ENCODE peak calls at places on chromosomes 12 and 14, in four cellular contexts. Y, D, B and C are unnamed samples.
A peak's percentile ranks its signal among the peaks of the same experiment; 100 is the strongest.

GRCh38 chr12:121930862-121931261 is 12.5 kb downstream of the CFAP251 start:
- DNase-seq in Y (no peak), B (no peak), D (no peak), C (no peak)

GRCh38 chr12:105927553-105927952 is 211.2 kb downstream of the NUAK1 start:
- DNase-seq in Y (no peak), B (no peak), D (no peak), C (no peak)

GRCh38 chr14:101772770-101773169 is 11.3 kb downstream of the PPP2R5C start:
- DNase-seq in Y (no peak), B (no peak), D (no peak), C (no peak)

GRCh38 chr12:45705404-45705803 is 24.1 kb upstream of the ARID2 start:
- DNase-seq in D (no peak), B (no peak), Y (no peak), C (no peak)

GRCh38 chr12:29769162-29769820 is 14.5 kb downstream of the TMTC1 start:
- DNase-seq in Y (no peak), B (no peak), D (no peak), C (no peak)

GRCh38 chr12:80763874-80764273 is 47.2 kb downstream of the MYF5 start:
- DNase-seq in B (no peak), D (no peak), Y (peak; percentile 39), C (peak; percentile 27)

GRCh38 chr14:32709072-32709471 is 229.6 kb upstream of the NPAS3 start:
- DNase-seq in B (peak; percentile 62), D (no peak), Y (no peak), C (peak; percentile 83)

GRCh38 chr14:63717704-63718103 is 10.2 kb downstream of the SGPP1 start:
- DNase-seq in B (no peak), Y (peak; percentile 26), D (no peak), C (peak; percentile 34)

GRCh38 chr12:79883216-79883615 is 51.7 kb downstream of the PPP1R12A start:
- DNase-seq in D (no peak), B (no peak), Y (no peak), C (peak; percentile 74)

GRCh38 chr14:95577067-95577800 is 42.4 kb downstream of the GLRX5 start:
- DNase-seq in D (no peak), Y (no peak), B (no peak), C (no peak)

GRCh38 chr14:43896044-43896443 is 611.0 kb downstream of the FSCB start:
- DNase-seq in D (no peak), Y (no peak), B (no peak), C (no peak)

GRCh38 chr14:43901950-43902349 is 605.1 kb downstream of the FSCB start:
- DNase-seq in B (no peak), Y (no peak), D (no peak), C (no peak)

GRCh38 chr14:43900173-43900655 is 606.9 kb downstream of the FSCB start:
- DNase-seq in B (no peak), D (no peak), Y (no peak), C (no peak)

GRCh38 chr14:43894534-43894933 is 612.5 kb downstream of the FSCB start:
- DNase-seq in Y (peak; percentile 7), D (no peak), B (no peak), C (no peak)

GRCh38 chr14:43898709-43899108 is 608.4 kb downstream of the FSCB start:
- DNase-seq in Y (no peak), D (no peak), B (no peak), C (no peak)
- TF ChIP-seq CTCF in Y (no peak), D (no peak), B (no peak), C (no peak)

DNA sequence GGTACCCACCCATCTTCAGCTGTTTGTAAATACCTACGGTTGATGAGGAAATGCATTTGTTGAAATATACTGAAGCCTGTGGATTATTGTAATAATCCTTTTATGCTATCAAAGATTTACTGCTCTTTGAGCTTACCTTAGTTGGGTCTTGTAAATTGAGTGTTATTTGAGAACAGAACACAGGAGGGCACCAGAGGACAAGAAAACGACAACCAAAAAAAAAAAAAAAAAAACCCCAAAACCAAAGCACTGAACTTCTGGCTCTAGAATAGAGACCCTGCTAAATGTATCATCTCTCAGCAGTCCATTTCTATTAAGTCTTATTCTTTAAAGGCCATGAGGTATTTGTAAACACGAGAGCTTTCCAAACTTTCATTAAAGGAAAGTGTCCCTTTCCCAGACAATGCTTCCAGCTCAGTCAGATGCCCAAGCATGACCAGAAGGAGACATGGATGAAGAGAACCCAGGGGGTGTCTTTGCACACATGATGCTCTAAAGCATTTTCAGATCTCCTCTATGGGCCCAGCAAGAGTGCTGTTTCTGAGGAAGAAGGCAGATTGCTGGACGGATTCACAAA is 763.9 kb downstream of the NRXN3 start:
- DNase-seq in Y (no peak), D (no peak), B (no peak), C (peak; percentile 25)
- TF ChIP-seq CTCF in Y (peak; percentile 5), D (peak; percentile 66), B (peak; percentile 58), C (peak; percentile 79)

GRCh38 chr12:54038260-54038759 is 5.5 kb downstream of the HOXC5 start:
- DNase-seq in D (no peak), B (no peak), Y (no peak), C (no peak)

GRCh38 chr12:54035561-54036377 is 2.9 kb downstream of the HOXC5 start:
- DNase-seq in B (no peak), D (no peak), Y (no peak), C (no peak)

GRCh38 chr12:54037360-54038259 is 4.8 kb downstream of the HOXC5 start:
- DNase-seq in D (no peak), B (no peak), Y (no peak), C (no peak)

GRCh38 chr12:54034784-54035310 is 2.0 kb downstream of the HOXC5 start:
- DNase-seq in Y (no peak), D (no peak), B (no peak), C (no peak)

DNA sequence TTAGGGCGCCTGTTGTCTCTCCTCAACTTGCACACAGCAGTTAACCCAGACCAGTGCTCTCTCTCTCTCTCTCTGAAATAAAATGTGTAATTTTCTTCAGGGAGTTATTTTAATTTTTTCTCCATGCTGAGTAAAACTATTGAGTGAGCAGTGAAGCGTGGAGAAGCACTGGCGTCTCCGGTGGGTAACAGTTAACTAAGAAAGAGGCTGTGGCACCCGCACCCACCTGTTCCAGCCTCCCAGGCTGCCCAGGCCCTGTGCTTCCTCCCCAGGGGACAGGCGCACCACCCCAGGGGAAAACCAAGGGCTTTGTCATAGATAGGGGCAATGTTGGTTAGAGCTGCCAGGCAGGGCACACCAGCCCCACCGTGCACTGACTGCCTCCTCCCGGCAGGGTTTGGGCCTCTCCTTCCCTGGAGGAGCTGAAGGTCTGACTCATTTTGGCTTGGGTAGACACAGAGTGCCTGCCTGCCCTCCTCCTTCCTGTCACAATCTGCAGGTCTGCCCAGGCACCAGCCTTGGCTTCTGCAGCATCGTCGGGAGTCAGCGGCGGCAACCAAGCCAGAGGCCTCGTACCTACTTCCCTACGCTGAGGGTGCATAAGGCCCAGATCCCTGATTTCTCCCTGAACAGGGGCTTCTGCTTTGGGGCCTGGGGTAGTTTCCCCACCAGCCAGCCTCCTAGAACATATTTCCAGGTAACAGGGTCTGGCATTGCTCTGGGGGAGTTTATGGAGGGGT is 3.9 kb downstream of the HOXC5 start:
- DNase-seq in D (no peak), Y (no peak), B (no peak), C (no peak)
- TF ChIP-seq CTCF in D (no peak), Y (no peak), B (no peak), C (peak; percentile 13)

DNA sequence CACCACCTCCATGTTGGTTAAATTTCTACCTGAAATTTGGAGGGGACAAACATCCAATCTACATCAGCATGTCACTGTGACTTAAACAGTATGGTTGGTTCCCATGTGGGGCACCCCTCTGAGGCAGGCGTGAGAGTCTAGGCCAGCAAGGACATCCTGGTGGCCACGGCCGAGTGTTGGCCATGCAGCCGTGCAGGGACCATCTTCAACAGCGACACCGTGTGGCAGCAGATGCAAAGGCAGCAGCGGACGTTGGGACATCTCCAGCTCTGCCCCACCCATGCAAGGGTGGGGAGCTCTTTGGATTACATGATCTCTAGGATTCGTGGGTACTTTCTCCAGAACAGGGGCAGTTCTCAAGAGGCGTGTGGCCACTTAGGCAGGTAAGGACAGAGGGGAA is 49.8 kb downstream of the NOC4L start:
- DNase-seq in Y (peak; percentile 31), D (no peak), B (no peak), C (no peak)
- TF ChIP-seq CTCF in Y (no peak), D (peak; percentile 24), B (no peak), C (peak; percentile 77)